ENCODE peak calls at places on chromosomes 11 and 22, in four cellular contexts. Y, N, O and S are unnamed samples.

GRCh38 chr22:47332246-47332980 is 570.0 kb downstream of the TBC1D22A start:
- DNase-seq in Y (no peak), N (no peak), O (no peak), S (no peak)

GRCh38 chr11:127640822-127641485 is 640.4 kb upstream of the KIRREL3 start:
- DNase-seq in Y (peak; percentile 57), N (no peak), O (no peak), S (no peak)

GRCh38 chr11:128157423-128158298 is 429.7 kb downstream of the ETS1 start:
- DNase-seq in Y (peak; percentile 78), N (peak; percentile 54), O (peak; percentile 86), S (no peak)

GRCh38 chr11:80727315-80727714 is 1286.5 kb upstream of the TENM4 start:
- DNase-seq in Y (no peak), N (no peak), O (peak; percentile 41), S (no peak)

GRCh38 chr11:43035011-43035564 is 276.7 kb upstream of the API5 start:
- DNase-seq in Y (no peak), N (no peak), O (no peak), S (no peak)

GRCh38 chr22:47619631-47620030 is 857.2 kb downstream of the TBC1D22A start:
- DNase-seq in Y (no peak), N (no peak), O (no peak), S (no peak)

GRCh38 chr11:112294688-112295340 is 34.2 kb upstream of the PLET1 start:
- DNase-seq in Y (no peak), N (no peak), O (peak; percentile 27), S (no peak)

GRCh38 chr11:131807876-131808275 is 437.5 kb downstream of the NTM start:
- DNase-seq in Y (no peak), N (no peak), O (no peak), S (no peak)

GRCh38 chr22:38753894-38754246 is 1.9 kb downstream of the SUN2 start:
- DNase-seq in Y (no peak), N (no peak), O (no peak), S (no peak)

GRCh38 chr11:69388210-69388609 is 93.3 kb upstream of the LINC01488 start:
- DNase-seq in Y (no peak), N (no peak), O (no peak), S (no peak)

GRCh38 chr22:30315962-30316576 is 10.7 kb downstream of the TBC1D10A start:
- DNase-seq in Y (peak; percentile 9), N (no peak), O (no peak), S (no peak)

GRCh38 chr11:61980783-61981541 is 13.5 kb upstream of the FTH1 start:
- DNase-seq in Y (no peak), N (no peak), O (no peak), S (no peak)

GRCh38 chr11:110897035-110897434 is 184.8 kb upstream of the ARHGAP20 start:
- DNase-seq in Y (peak; percentile 80), N (no peak), O (peak; percentile 76), S (no peak)

GRCh38 chr11:60658409-60658808 is 41.0 kb upstream of the MS4A8 start:
- DNase-seq in Y (no peak), N (no peak), O (no peak), S (no peak)

GRCh38 chr11:122863704-122864326 is 18.7 kb upstream of the JHY start:
- DNase-seq in Y (peak; percentile 50), N (peak; percentile 35), O (peak; percentile 64), S (no peak)

GRCh38 chr11:128499613-128500213 is 87.6 kb downstream of the ETS1 start:
- DNase-seq in Y (no peak), N (no peak), O (no peak), S (no peak)

GRCh38 chr11:116255234-116255953 is 517.4 kb downstream of the BUD13 start:
- DNase-seq in Y (no peak), N (no peak), O (no peak), S (no peak)

GRCh38 chr11:48064306-48064705 is 83.9 kb downstream of the PTPRJ start:
- DNase-seq in Y (peak; percentile 80), N (no peak), O (peak; percentile 68), S (no peak)

GRCh38 chr22:30609260-30610185 is 2.5 kb downstream of the TCN2 start:
- DNase-seq in Y (peak; percentile 86), N (peak; percentile 59), O (peak; percentile 78), S (no peak)

GRCh38 chr11:16890442-16890841 is 123.8 kb downstream of the PLEKHA7 start:
- DNase-seq in Y (no peak), N (no peak), O (no peak), S (no peak)

GRCh38 chr11:44095506-44096359 is at the start of gene EXT2:
- DNase-seq in Y (peak; percentile 76), N (peak; percentile 86), O (peak; percentile 88), S (peak; percentile 83)

GRCh38 chr22:49549256-49549655 is 278.4 kb downstream of the BRD1 start:
- DNase-seq in Y (no peak), N (no peak), O (no peak), S (no peak)

GRCh38 chr22:49549851-49550430 is 277.7 kb downstream of the BRD1 start:
- DNase-seq in Y (no peak), N (no peak), O (no peak), S (no peak)

GRCh38 chr22:49546811-49547585 is 280.7 kb downstream of the BRD1 start:
- DNase-seq in Y (no peak), N (no peak), O (no peak), S (no peak)

GRCh38 chr22:49548356-49549202 is 279.1 kb downstream of the BRD1 start:
- DNase-seq in Y (no peak), N (no peak), O (no peak), S (no peak)

DNA sequence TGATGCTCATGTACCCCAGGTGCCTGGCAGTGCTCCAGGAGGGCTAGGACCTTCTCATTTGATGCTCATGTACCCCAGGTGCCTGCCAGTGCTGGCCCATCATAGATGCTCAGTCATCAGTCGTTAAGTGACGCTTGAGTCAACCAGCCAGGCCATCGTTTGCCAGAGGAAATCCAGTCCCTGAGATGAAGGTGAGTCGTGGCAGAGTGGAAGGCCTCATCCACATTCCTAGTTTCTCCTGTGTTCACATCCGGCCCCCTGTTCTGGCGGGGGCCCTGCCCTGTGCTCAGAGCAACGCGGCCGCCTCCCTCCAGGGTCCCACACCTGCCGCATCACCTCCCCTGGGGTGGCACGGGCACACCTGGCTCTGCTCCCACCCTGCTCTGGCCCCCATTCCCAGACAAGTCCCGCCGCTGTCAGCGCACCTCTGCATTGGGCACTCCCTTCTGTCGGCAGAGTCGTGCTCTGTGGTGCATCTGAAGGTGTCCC is 279.9 kb downstream of the BRD1 start:
- DNase-seq in Y (no peak), N (no peak), O (no peak), S (no peak)
- H3K27ac ChIP-seq in Y (no peak overlapping the region), N (no peak overlapping the region), O (no peak overlapping the region), S (no peak overlapping the region)

GRCh38 chr11:19185036-19185435 is 16.7 kb downstream of the CSRP3 start:
- DNase-seq in Y (no peak), N (no peak), O (no peak), S (no peak)
- H3K27ac ChIP-seq in Y (no peak overlapping the region), N (no peak overlapping the region), O (peak overlapping the region; percentile 12), S (no peak overlapping the region)

DNA sequence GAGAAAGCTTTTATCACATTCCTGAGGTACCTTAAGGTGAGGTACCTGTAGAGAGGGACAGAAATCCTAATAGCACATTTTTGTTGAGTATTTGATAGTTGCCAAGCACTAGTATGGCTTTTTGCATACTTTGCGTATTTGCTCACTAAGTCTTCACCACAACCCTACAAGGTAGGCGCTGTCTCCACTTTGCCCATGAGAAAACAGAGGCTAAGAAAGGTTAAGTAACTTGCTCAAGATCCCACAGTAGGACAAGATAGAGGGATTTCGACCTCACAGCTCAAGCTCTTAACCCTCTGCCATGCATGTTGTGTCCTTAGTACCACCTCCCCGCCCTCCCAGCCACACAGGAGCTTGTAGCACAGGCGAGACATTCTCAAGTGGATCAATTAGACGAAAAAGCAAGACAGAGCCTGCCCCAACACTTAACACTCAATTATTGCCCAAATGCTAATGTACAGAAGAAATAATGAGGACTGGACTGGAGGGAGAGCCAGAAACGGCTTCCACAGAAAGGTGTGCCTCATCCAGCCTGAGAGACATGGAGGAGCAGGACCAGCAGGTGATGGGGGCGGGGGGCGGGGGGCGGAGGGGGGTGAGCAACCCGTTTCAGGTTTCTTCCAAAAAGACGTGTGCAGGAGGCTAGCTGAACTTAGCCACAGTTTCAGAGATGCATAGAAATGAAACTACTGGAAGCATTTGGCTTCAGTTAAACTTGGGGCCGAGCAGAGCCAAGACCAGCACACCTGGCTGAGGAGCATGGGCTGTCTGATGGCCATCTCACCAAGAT is 26.7 kb upstream of the CD44 start:
- DNase-seq in Y (peak; percentile 20), N (no peak), O (no peak), S (no peak)
- H3K27ac ChIP-seq in Y (no peak overlapping the region), N (no peak overlapping the region), O (no peak overlapping the region), S (no peak overlapping the region)

GRCh38 chr11:2386591-2386990 is 9.5 kb downstream of the CD81 start:
- DNase-seq in Y (no peak), N (no peak), O (no peak), S (no peak)

GRCh38 chr11:2385156-2386151 is 8.3 kb downstream of the CD81 start:
- DNase-seq in Y (no peak), N (no peak), O (no peak), S (no peak)

GRCh38 chr11:2382927-2383822 is 6.1 kb downstream of the CD81 start:
- DNase-seq in Y (peak; percentile 63), N (peak; percentile 88), O (peak; percentile 26), S (no peak)

GRCh38 chr11:2383823-2384722 is 7.0 kb downstream of the CD81 start:
- DNase-seq in Y (no peak), N (no peak), O (no peak), S (peak; percentile 27)

DNA sequence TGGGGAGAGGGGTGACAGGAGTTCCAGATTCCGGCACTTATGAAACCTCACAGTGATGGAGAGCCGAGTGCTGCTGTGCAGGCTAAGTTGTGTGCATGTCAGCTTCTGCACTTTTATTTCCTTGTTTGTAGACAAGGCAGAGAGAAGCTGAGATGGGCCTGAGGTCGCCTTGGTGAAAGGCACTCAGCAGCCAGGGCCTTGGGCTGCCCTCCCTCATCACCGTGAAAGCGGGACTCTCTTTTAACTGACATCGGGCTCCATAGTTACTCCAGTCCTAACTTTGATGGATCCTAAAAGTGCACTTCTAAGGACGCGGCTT is 7.6 kb downstream of the CD81 start:
- DNase-seq in Y (no peak), N (no peak), O (no peak), S (no peak)
- H3K27ac ChIP-seq in Y (no peak overlapping the region), N (no peak overlapping the region), O (no peak overlapping the region), S (peak overlapping the region; percentile 94)

GRCh38 chr11:46505741-46506485 is 87.9 kb downstream of the AMBRA1 start:
- DNase-seq in Y (peak; percentile 18), N (peak; percentile 36), O (peak; percentile 23), S (no peak)
- H3K27ac ChIP-seq in Y (peak overlapping the region; percentile 1), N (peak overlapping the region; percentile 51), O (peak overlapping the region; percentile 74), S (peak overlapping the region; percentile 83)

DNA sequence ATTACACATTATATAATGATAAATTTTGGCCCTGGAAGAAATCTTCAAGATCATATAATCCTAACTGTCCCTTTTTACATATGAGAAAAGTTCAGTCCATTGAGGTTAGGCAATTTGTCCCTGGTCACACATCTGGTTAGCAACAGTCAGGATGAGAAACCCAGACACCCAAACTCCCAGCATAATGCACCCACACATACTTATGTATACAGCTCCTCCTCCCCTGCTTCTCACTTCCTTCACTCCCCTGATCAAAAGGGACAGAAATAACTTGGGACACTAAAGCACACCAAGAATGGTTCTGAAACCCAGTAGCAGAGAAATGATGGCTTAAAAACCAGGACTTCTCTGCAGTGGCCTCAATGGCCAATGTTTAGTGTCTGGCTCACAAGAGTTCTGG is 11.1 kb downstream of the NUMA1 start:
- DNase-seq in Y (no peak), N (no peak), O (no peak), S (no peak)
- H3K27ac ChIP-seq in Y (peak overlapping the region; percentile 73), N (peak overlapping the region; percentile 67), O (peak overlapping the region; percentile 70), S (peak overlapping the region; percentile 73)

GRCh38 chr11:78806214-78807004 is 231.7 kb upstream of the NARS2 start:
- DNase-seq in Y (no peak), N (no peak), O (no peak), S (no peak)
- H3K27ac ChIP-seq in Y (peak overlapping the region; percentile 35), N (no peak overlapping the region), O (no peak overlapping the region), S (no peak overlapping the region)